ENCODE peak calls at places on chromosomes 16 and 17, in seven cellular contexts. O is cardiac muscle cell, Q is cardiac fibroblast, J is MM.1S, D is AG10803, H is OCI-LY7, M is HFF-Myc. A is an unnamed sample.

GRCh38 chr16:20002936-20003335 is 70.8 kb downstream of the GPR139 start:
- DNase-seq in H (no peak), J (no peak), D (no peak), Q (no peak), O (no peak), M (no peak), A (no peak)

GRCh38 chr17:28133562-28133970 is 91.1 kb downstream of the NLK start:
- DNase-seq in D (peak), H (no peak), J (no peak), Q (peak), O (no peak), M (peak), A (no peak)

GRCh38 chr17:12637015-12637414 is 28.7 kb upstream of the MYOCD start:
- DNase-seq in J (no peak), M (peak), Q (peak), H (no peak), D (peak), O (peak), A (no peak)

GRCh38 chr17:14007951-14008350 is 61.4 kb upstream of the COX10 start:
- DNase-seq in Q (no peak), J (no peak), O (no peak), H (no peak), D (no peak), M (no peak), A (no peak)

GRCh38 chr16:22098538-22099255 is 6.4 kb downstream of the VWA3A start:
- DNase-seq in H (peak), M (peak), D (peak), O (peak), Q (peak), J (peak), A (no peak)

GRCh38 chr17:5418858-5419355 is 555 bp downstream of the NUP88 start:
- DNase-seq in Q (peak), M (no peak), J (peak), D (no peak), H (peak), O (peak), A (peak)

GRCh38 chr16:87264634-87265033 is 52.6 kb downstream of the C16orf95 start:
- DNase-seq in Q (no peak), J (no peak), D (no peak), H (no peak), O (no peak), M (no peak), A (no peak)

GRCh38 chr17:76820039-76820438 is 48.2 kb upstream of the MGAT5B start:
- DNase-seq in J (no peak), H (peak), Q (no peak), D (no peak), O (no peak), M (no peak), A (no peak)

GRCh38 chr17:66932295-66932694 is 32.2 kb upstream of the CACNG4 start:
- DNase-seq in O (no peak), M (no peak), J (no peak), D (no peak), Q (no peak), H (no peak), A (no peak)

GRCh38 chr17:17315142-17315821 is 12.1 kb downstream of the NT5M start:
- DNase-seq in H (no peak), M (no peak), O (no peak), J (no peak), D (no peak), Q (no peak), A (no peak)

GRCh38 chr17:17314501-17315071 is 11.4 kb downstream of the NT5M start:
- DNase-seq in O (no peak), H (no peak), J (no peak), M (no peak), D (no peak), Q (no peak), A (no peak)

GRCh38 chr17:17313350-17313991 is 10.3 kb downstream of the NT5M start:
- DNase-seq in Q (peak), O (peak), M (no peak), H (peak), D (no peak), J (peak), A (peak)
- TF ChIP-seq CTCF in Q (peak), O (peak), M (peak), H (peak), D (peak), J (peak), A (no peak)

DNA sequence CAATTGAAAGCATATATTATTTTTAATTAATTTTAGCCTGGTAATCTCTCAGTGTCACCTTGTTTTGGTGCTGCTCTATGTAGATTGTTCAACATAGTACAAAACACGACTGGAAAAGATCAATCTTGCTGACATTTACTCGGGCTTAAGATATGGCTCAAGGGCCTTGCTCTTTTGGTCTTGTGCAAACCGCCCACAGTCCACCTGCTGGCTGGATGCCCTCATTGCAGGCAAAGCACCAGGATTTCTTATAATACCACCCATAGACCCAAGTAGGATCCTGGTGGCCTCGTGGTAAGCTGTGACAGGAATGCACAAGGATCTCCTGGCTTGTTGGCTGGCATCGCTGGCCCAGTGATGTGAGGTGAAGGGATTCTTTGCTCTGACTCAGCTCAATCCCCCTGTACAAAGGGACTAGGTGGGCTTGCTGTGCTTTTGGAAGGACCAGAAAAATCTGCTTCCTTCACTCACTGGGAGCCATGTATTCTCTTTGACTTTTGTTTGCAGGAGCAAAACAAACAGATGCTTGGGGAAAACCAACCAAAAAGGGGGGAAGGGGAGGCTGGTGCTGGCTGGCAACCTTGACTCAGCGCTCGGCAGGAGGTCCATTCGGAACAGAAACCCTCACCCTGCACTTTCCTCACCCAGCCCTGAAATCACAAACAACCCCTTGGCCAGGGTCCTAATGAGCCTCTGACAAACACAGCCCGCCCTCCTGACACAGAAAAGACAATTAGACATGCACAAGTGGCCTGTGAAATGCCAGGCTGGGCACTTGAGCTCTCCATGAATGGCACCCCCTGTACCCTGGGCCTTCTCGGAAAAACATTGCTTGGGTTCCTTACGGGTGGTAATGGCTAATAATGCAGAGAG is 36.6 kb upstream of the MED9 start:
- DNase-seq in J (peak), D (no peak), Q (peak), O (peak), H (peak), M (no peak), A (peak)
- TF ChIP-seq CTCF in J (peak), D (peak), Q (peak), O (peak), H (peak), M (peak), A (peak)

GRCh38 chr17:39261286-39261685 is 35.5 kb upstream of the STAC2 start:
- DNase-seq in D (no peak), J (no peak), M (no peak), Q (no peak), H (peak), O (no peak), A (peak)
- TF ChIP-seq CTCF in D (peak), J (peak), M (peak), Q (peak), H (peak), O (peak), A (peak)

GRCh38 chr17:7634384-7634783 is 4.4 kb downstream of the SHBG start:
- DNase-seq in H (no peak), J (no peak), D (no peak), M (no peak), Q (peak), O (peak), A (peak)
- TF ChIP-seq CTCF in H (peak), J (peak), D (peak), M (peak), Q (peak), O (peak), A (peak)

GRCh38 chr17:15247891-15248529 is 17.1 kb downstream of the PMP22 start:
- DNase-seq in M (no peak), H (peak), J (no peak), Q (no peak), O (peak), D (peak), A (no peak)
- TF ChIP-seq CTCF in M (peak), H (peak), J (no peak), Q (peak), O (peak), D (peak), A (peak)

A was measured in glutamatergic neuron.